ENCODE peak calls at places on chromosome 21, in ten cellular contexts. W is CD8-positive, alpha-beta T cell; L is kidney epithelial cell; B is ovary; P is HFFc6; Q is lower lobe of right lung; A is upper lobe of left lung; M is fibroblast of lung; Z is esophagus squamous epithelium; X is LNCaP clone FGC. K is an unnamed sample.

GRCh38 chr21:16891821-16892220 is 621.0 kb upstream of the CXADR start:
- DNase-seq in A (no peak), M (peak; percentile 97), Q (no peak), X (no peak), Z (no peak), L (no peak), B (no peak), P (peak; percentile 12), W (no peak), K (no peak)

GRCh38 chr21:37878946-37879660 is 37.2 kb downstream of the KCNJ6 start:
- DNase-seq in A (no peak), L (peak; percentile 93), P (peak; percentile 77), W (no peak), Q (no peak), X (no peak), B (no peak), Z (no peak), M (peak; percentile 95), K (no peak)

GRCh38 chr21:46154955-46155513 is 345 bp downstream of the FTCD start:
- DNase-seq in P (no peak), B (peak; percentile 28), L (no peak), M (no peak), X (no peak), W (no peak), Q (peak; percentile 39), A (peak; percentile 64), Z (no peak), K (no peak)

GRCh38 chr21:39911286-39911685 is 44.0 kb downstream of the PCP4 start:
- DNase-seq in Q (no peak), W (no peak), M (no peak), B (no peak), L (no peak), A (no peak), X (peak; percentile 11), Z (no peak), P (no peak), K (no peak)

GRCh38 chr21:34274001-34274400 is 89.8 kb upstream of the KCNE2 start:
- DNase-seq in A (no peak), X (no peak), L (no peak), B (no peak), Q (no peak), W (no peak), P (no peak), M (peak; percentile 61), Z (no peak), K (no peak)

GRCh38 chr21:17462276-17462981 is 50.4 kb upstream of the CXADR start:
- DNase-seq in M (peak; percentile 83), Q (no peak), P (no peak), B (no peak), W (no peak), Z (no peak), X (no peak), A (no peak), L (no peak), K (no peak)

GRCh38 chr21:45404726-45405270 is at the start of gene COL18A1:
- DNase-seq in L (no peak), A (peak; percentile 92), W (peak; percentile 14), P (peak; percentile 16), X (no peak), B (peak; percentile 85), M (peak; percentile 41), Z (no peak), Q (peak; percentile 64), K (peak; percentile 71)

GRCh38 chr21:35416866-35417453 is 367.9 kb upstream of the RUNX1 start:
- DNase-seq in Z (no peak), M (no peak), Q (no peak), W (no peak), L (no peak), B (no peak), X (peak; percentile 15), A (no peak), P (no peak), K (no peak)

GRCh38 chr21:31316488-31317169 is 27.4 kb downstream of the TIAM1 start:
- DNase-seq in P (no peak), B (no peak), Q (no peak), L (no peak), X (no peak), W (no peak), Z (no peak), A (no peak), M (peak; percentile 77), K (peak; percentile 5)

GRCh38 chr21:32494946-32495703 is 82.6 kb downstream of the EVA1C start:
- DNase-seq in Q (no peak), X (peak; percentile 72), Z (no peak), A (no peak), M (peak; percentile 89), B (no peak), P (peak; percentile 94), L (no peak), W (no peak), K (no peak)

GRCh38 chr21:32413697-32414578 is 1.4 kb downstream of the EVA1C start:
- DNase-seq in W (no peak), M (peak; percentile 62), P (no peak), L (no peak), B (peak; percentile 34), Z (no peak), Q (peak; percentile 80), X (no peak), A (no peak), K (no peak)

GRCh38 chr21:41411449-41412089 is 14.5 kb upstream of the MX1 start:
- DNase-seq in L (no peak), W (peak; percentile 44), Z (no peak), B (no peak), A (no peak), M (no peak), P (no peak), X (no peak), Q (peak; percentile 86), K (no peak)

GRCh38 chr21:21163904-21164303 is 165.7 kb downstream of the NCAM2 start:
- DNase-seq in M (peak; percentile 71), P (peak; percentile 61), L (peak; percentile 9), B (peak; percentile 14), Z (no peak), A (no peak), Q (no peak), X (peak; percentile 80), W (peak; percentile 23), K (peak; percentile 53)

GRCh38 chr21:36350282-36350910 is 30.4 kb downstream of the MORC3 start:
- DNase-seq in P (peak; percentile 46), X (no peak), L (no peak), B (no peak), M (peak; percentile 74), A (no peak), Z (no peak), Q (no peak), W (no peak), K (no peak)

GRCh38 chr21:9839011-9839661 is 682.2 kb upstream of the TPTE start:
- DNase-seq in L (no peak), Z (no peak), B (no peak), M (no peak), W (no peak), Q (peak; percentile 53), P (no peak), X (no peak), A (peak; percentile 89), K (no peak)

GRCh38 chr21:35860181-35860869 is 200.0 kb downstream of the SETD4 start:
- DNase-seq in L (no peak), M (no peak), P (no peak), Q (no peak), Z (no peak), W (no peak), A (no peak), B (no peak), X (no peak), K (no peak)

GRCh38 chr21:15138475-15138874 is 73.7 kb upstream of the NRIP1 start:
- DNase-seq in M (no peak), L (no peak), X (no peak), W (no peak), P (no peak), B (peak; percentile 18), Z (no peak), Q (no peak), A (no peak), K (no peak)

DNA sequence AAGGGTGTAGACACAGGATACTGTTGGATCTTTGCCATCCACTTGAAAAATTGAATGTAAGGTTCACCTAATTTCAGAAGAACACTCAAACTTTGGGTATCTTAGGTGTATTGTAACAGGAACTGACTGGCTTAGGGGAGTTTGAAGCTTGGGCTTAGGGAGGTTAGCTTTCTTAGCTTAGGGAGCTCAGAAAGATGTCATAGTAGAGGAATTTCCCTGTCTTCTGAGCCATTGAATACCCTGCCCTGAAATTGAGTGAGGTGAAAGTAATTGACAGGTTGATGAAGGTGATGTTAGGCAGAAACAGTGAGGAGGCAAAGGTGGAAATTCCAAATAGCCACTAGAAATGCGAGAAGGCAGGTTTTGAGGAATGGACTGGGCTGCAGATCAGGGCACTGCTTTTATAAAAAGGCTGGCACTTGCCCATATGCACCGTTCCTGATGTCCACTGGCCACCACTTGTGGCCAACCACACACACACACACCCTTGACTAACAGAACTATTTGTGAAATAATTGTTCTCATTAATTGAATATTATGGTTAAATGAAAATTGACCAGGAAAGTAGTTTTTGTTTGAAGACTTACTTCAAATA is 16.5 kb downstream of the BACH1 start:
- DNase-seq in L (no peak), X (no peak), Z (no peak), Q (no peak), B (no peak), A (no peak), P (no peak), W (no peak), M (no peak), K (no peak)
- TF ChIP-seq CTCF in L (no peak), X (no peak), Z (no peak), Q (no peak), B (no peak), A (no peak), P (no peak), W (no peak), M (no peak), K (no peak)

GRCh38 chr21:25313891-25314646 is 293.2 kb downstream of the MRPL39 start:
- DNase-seq in M (peak; percentile 42), B (no peak), W (no peak), L (no peak), X (no peak), P (peak; percentile 27), Q (no peak), Z (no peak), A (no peak), K (no peak)
- TF ChIP-seq CTCF in M (peak; percentile 44), B (no peak), W (no peak), L (peak; percentile 32), X (peak; percentile 32), P (peak; percentile 77), Q (peak; percentile 34), Z (no peak), A (peak; percentile 37), K (no peak)

GRCh38 chr21:42862774-42863503 is 16.4 kb downstream of the WDR4 start:
- DNase-seq in P (no peak), Q (no peak), Z (no peak), W (no peak), X (no peak), L (no peak), M (no peak), A (peak; percentile 62), B (peak; percentile 25), K (no peak)
- TF ChIP-seq CTCF in P (no peak), Q (no peak), Z (no peak), W (no peak), X (peak; percentile 35), L (no peak), M (no peak), A (no peak), B (no peak), K (no peak)

DNA sequence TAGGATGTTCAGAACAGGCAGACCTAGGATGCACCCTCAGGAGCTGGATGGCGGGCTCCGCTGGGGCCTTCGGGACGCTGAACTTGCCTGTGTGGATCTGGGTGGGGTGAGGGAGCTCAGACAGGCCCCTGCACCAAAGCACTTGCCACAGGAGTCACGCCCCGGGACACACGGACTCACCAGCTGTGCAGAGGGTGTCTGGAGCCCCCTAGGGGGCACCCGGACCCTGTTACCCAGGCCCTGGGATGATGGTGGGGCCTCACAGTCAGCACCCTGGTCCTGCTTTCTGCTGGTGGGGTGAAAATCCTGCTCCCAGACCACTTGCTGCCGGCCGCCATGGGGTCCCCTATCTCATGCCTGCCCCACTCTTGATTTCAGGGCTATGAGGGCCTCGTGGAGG is 10.8 kb downstream of the PFKL start:
- DNase-seq in B (no peak), A (no peak), P (no peak), Z (no peak), W (no peak), Q (no peak), L (no peak), X (no peak), M (no peak), K (no peak)
- TF ChIP-seq CTCF in B (no peak), A (no peak), P (no peak), Z (no peak), W (no peak), Q (no peak), L (no peak), X (no peak), M (no peak), K (no peak)